ENCODE peak calls at places on chromosomes 1 and 21, in eight cellular contexts. One of them, this sample, is unnamed.

GRCh38 chr1:22830131-22830566 is 119.5 kb downstream of the EPHB2 start:
- DNase-seq in breast epithelium: no peak
- DNase-seq in ovary: no peak
- DNase-seq in H1: no peak
- DNase-seq in IMR-90: no peak
- DNase-seq in testis: no peak
- DNase-seq in esophagus muscularis mucosa: no peak
- DNase-seq in tibial nerve: no peak
- DNase-seq in this sample: peak; percentile 51

GRCh38 chr1:62052946-62053345 is 141.7 kb upstream of the L1TD1 start:
- DNase-seq in breast epithelium: no peak
- DNase-seq in ovary: no peak
- DNase-seq in H1: no peak
- DNase-seq in IMR-90: no peak
- DNase-seq in testis: no peak
- DNase-seq in esophagus muscularis mucosa: no peak
- DNase-seq in tibial nerve: no peak
- DNase-seq in this sample: no peak

GRCh38 chr1:112731451-112731850 is 16.3 kb upstream of the PPM1J start:
- DNase-seq in breast epithelium: no peak
- DNase-seq in ovary: no peak
- DNase-seq in H1: no peak
- DNase-seq in IMR-90: peak; percentile 26
- DNase-seq in testis: no peak
- DNase-seq in esophagus muscularis mucosa: no peak
- DNase-seq in tibial nerve: no peak
- DNase-seq in this sample: no peak

GRCh38 chr1:61171915-61172485 is 89.6 kb downstream of the NFIA start:
- DNase-seq in breast epithelium: no peak
- DNase-seq in ovary: no peak
- DNase-seq in H1: no peak
- DNase-seq in IMR-90: no peak
- DNase-seq in testis: no peak
- DNase-seq in esophagus muscularis mucosa: no peak
- DNase-seq in tibial nerve: no peak
- DNase-seq in this sample: no peak

GRCh38 chr1:234851450-234852438 is 241.8 kb upstream of the IRF2BP2 start:
- DNase-seq in breast epithelium: no peak
- DNase-seq in ovary: no peak
- DNase-seq in H1: no peak
- DNase-seq in IMR-90: peak; percentile 55
- DNase-seq in testis: no peak
- DNase-seq in esophagus muscularis mucosa: no peak
- DNase-seq in tibial nerve: no peak
- DNase-seq in this sample: no peak

GRCh38 chr1:143661418-143662120 is 310.2 kb downstream of the FAM72C start:
- DNase-seq in breast epithelium: no peak
- DNase-seq in ovary: no peak
- DNase-seq in H1: no peak
- DNase-seq in IMR-90: no peak
- DNase-seq in testis: no peak
- DNase-seq in esophagus muscularis mucosa: no peak
- DNase-seq in tibial nerve: no peak
- DNase-seq in this sample: no peak

GRCh38 chr1:162696286-162696862 is 64.1 kb downstream of the DDR2 start:
- DNase-seq in breast epithelium: peak; percentile 53
- DNase-seq in ovary: peak; percentile 92
- DNase-seq in H1: peak; percentile 67
- DNase-seq in IMR-90: peak; percentile 93
- DNase-seq in testis: peak; percentile 75
- DNase-seq in esophagus muscularis mucosa: no peak
- DNase-seq in tibial nerve: peak; percentile 64
- DNase-seq in this sample: no peak

GRCh38 chr1:85258536-85259117 is 835 bp downstream of the C1orf52 start:
- DNase-seq in breast epithelium: no peak
- DNase-seq in ovary: no peak
- DNase-seq in H1: no peak
- DNase-seq in IMR-90: no peak
- DNase-seq in testis: no peak
- DNase-seq in esophagus muscularis mucosa: no peak
- DNase-seq in tibial nerve: no peak
- DNase-seq in this sample: no peak

GRCh38 chr1:236389253-236389652 is 4.8 kb upstream of the EDARADD start:
- DNase-seq in breast epithelium: no peak
- DNase-seq in ovary: no peak
- DNase-seq in H1: peak; percentile 3
- DNase-seq in IMR-90: no peak
- DNase-seq in testis: no peak
- DNase-seq in esophagus muscularis mucosa: no peak
- DNase-seq in tibial nerve: no peak
- DNase-seq in this sample: no peak

GRCh38 chr1:78035121-78035520 is 10.6 kb upstream of the GIPC2 start:
- DNase-seq in breast epithelium: no peak
- DNase-seq in ovary: no peak
- DNase-seq in H1: no peak
- DNase-seq in IMR-90: peak; percentile 25
- DNase-seq in testis: no peak
- DNase-seq in esophagus muscularis mucosa: no peak
- DNase-seq in tibial nerve: no peak
- DNase-seq in this sample: no peak

GRCh38 chr1:228778946-228779345 is 43.7 kb downstream of the RHOU start:
- DNase-seq in breast epithelium: no peak
- DNase-seq in ovary: no peak
- DNase-seq in H1: no peak
- DNase-seq in IMR-90: no peak
- DNase-seq in testis: no peak
- DNase-seq in esophagus muscularis mucosa: no peak
- DNase-seq in tibial nerve: no peak
- DNase-seq in this sample: no peak

GRCh38 chr1:184163674-184164470 is 112.3 kb downstream of the TSEN15 start:
- DNase-seq in breast epithelium: no peak
- DNase-seq in ovary: no peak
- DNase-seq in H1: no peak
- DNase-seq in IMR-90: peak; percentile 89
- DNase-seq in testis: no peak
- DNase-seq in esophagus muscularis mucosa: peak; percentile 42
- DNase-seq in tibial nerve: no peak
- DNase-seq in this sample: no peak

GRCh38 chr21:35696644-35697043 is 363.7 kb downstream of the SETD4 start:
- DNase-seq in breast epithelium: no peak
- DNase-seq in ovary: no peak
- DNase-seq in H1: no peak
- DNase-seq in IMR-90: no peak
- DNase-seq in testis: no peak
- DNase-seq in esophagus muscularis mucosa: no peak
- DNase-seq in tibial nerve: no peak
- DNase-seq in this sample: no peak

GRCh38 chr1:221497051-221497450 is 244.8 kb downstream of the DUSP10 start:
- DNase-seq in breast epithelium: no peak
- DNase-seq in ovary: no peak
- DNase-seq in H1: no peak
- DNase-seq in IMR-90: no peak
- DNase-seq in testis: peak; percentile 25
- DNase-seq in esophagus muscularis mucosa: no peak
- DNase-seq in tibial nerve: no peak
- DNase-seq in this sample: no peak

GRCh38 chr1:10087210-10087609 is 54.5 kb downstream of the UBE4B start:
- DNase-seq in breast epithelium: no peak
- DNase-seq in ovary: no peak
- DNase-seq in H1: no peak
- DNase-seq in IMR-90: no peak
- DNase-seq in testis: no peak
- DNase-seq in esophagus muscularis mucosa: no peak
- DNase-seq in tibial nerve: no peak
- DNase-seq in this sample: no peak

GRCh38 chr21:26565105-26565504 is 8.0 kb downstream of the CYYR1 start:
- DNase-seq in breast epithelium: no peak
- DNase-seq in ovary: no peak
- DNase-seq in H1: no peak
- DNase-seq in IMR-90: no peak
- DNase-seq in testis: no peak
- DNase-seq in esophagus muscularis mucosa: no peak
- DNase-seq in tibial nerve: no peak
- DNase-seq in this sample: no peak

GRCh38 chr1:2210786-2211185 is 16.2 kb upstream of the FAAP20 start:
- DNase-seq in breast epithelium: no peak
- DNase-seq in ovary: peak; percentile 21
- DNase-seq in H1: peak; percentile 55
- DNase-seq in IMR-90: no peak
- DNase-seq in testis: no peak
- DNase-seq in esophagus muscularis mucosa: no peak
- DNase-seq in tibial nerve: no peak
- DNase-seq in this sample: peak; percentile 78

GRCh38 chr1:187038789-187039188 is 210.0 kb downstream of the PLA2G4A start:
- DNase-seq in breast epithelium: no peak
- DNase-seq in ovary: no peak
- DNase-seq in H1: no peak
- DNase-seq in IMR-90: peak; percentile 61
- DNase-seq in testis: no peak
- DNase-seq in esophagus muscularis mucosa: no peak
- DNase-seq in tibial nerve: no peak
- DNase-seq in this sample: no peak

GRCh38 chr1:66840929-66841328 is 39.9 kb upstream of the INSL5 start:
- DNase-seq in breast epithelium: no peak
- DNase-seq in ovary: no peak
- DNase-seq in H1: no peak
- DNase-seq in IMR-90: no peak
- DNase-seq in testis: no peak
- DNase-seq in esophagus muscularis mucosa: no peak
- DNase-seq in tibial nerve: no peak
- DNase-seq in this sample: no peak

GRCh38 chr1:243325305-243325890 is 69.6 kb downstream of the SDCCAG8 start:
- DNase-seq in breast epithelium: no peak
- DNase-seq in ovary: no peak
- DNase-seq in H1: no peak
- DNase-seq in IMR-90: peak; percentile 82
- DNase-seq in testis: no peak
- DNase-seq in esophagus muscularis mucosa: no peak
- DNase-seq in tibial nerve: peak; percentile 75
- DNase-seq in this sample: no peak

GRCh38 chr1:91402023-91402422 is 2.6 kb downstream of the HFM1 start:
- DNase-seq in breast epithelium: no peak
- DNase-seq in ovary: no peak
- DNase-seq in H1: no peak
- DNase-seq in IMR-90: peak; percentile 20
- DNase-seq in testis: no peak
- DNase-seq in esophagus muscularis mucosa: no peak
- DNase-seq in tibial nerve: no peak
- DNase-seq in this sample: no peak

GRCh38 chr1:91400133-91400725 is 4.4 kb downstream of the HFM1 start:
- DNase-seq in breast epithelium: no peak
- DNase-seq in ovary: no peak
- DNase-seq in H1: no peak
- DNase-seq in IMR-90: no peak
- DNase-seq in testis: no peak
- DNase-seq in esophagus muscularis mucosa: no peak
- DNase-seq in tibial nerve: no peak
- DNase-seq in this sample: no peak

GRCh38 chr1:91406773-91407389 is 2.2 kb upstream of the HFM1 start:
- DNase-seq in breast epithelium: no peak
- DNase-seq in ovary: no peak
- DNase-seq in H1: no peak
- DNase-seq in IMR-90: no peak
- DNase-seq in testis: no peak
- DNase-seq in esophagus muscularis mucosa: no peak
- DNase-seq in tibial nerve: no peak
- DNase-seq in this sample: no peak

GRCh38 chr1:91404151-91405012 is at the start of gene HFM1:
- DNase-seq in breast epithelium: peak; percentile 46
- DNase-seq in ovary: peak; percentile 85
- DNase-seq in H1: peak; percentile 88
- DNase-seq in IMR-90: peak; percentile 69
- DNase-seq in testis: peak; percentile 93
- DNase-seq in esophagus muscularis mucosa: no peak
- DNase-seq in tibial nerve: peak; percentile 37
- DNase-seq in this sample: peak; percentile 88
- TF ChIP-seq POLR2A in breast epithelium: no peak
- TF ChIP-seq POLR2A in ovary: peak; percentile 41
- TF ChIP-seq POLR2A in H1: peak; percentile 92
- TF ChIP-seq POLR2A in IMR-90: no peak
- TF ChIP-seq POLR2A in testis: no peak
- TF ChIP-seq POLR2A in esophagus muscularis mucosa: no peak
- TF ChIP-seq POLR2A in tibial nerve: no peak
- TF ChIP-seq POLR2A in this sample: peak; percentile 17

DNA sequence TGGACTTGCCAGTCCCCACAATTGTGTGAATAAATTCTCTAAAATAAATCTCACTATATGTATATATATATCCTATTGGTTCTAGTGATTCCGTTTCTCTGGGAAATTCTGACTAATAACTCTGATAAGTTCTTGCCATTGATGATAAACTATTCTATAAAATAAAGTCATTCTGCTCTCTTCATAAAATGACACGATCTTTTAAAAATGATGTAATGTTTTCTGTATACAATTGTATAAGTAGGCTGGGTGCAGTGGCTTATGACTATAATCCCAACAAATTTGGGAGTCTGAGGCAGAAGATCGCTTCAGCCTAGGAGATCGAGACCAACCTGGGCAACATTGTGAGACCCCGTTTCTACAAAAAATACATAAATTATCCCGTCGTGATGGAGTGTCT is 541.0 kb upstream of the ADGRL4 start:
- DNase-seq in breast epithelium: no peak
- DNase-seq in ovary: no peak
- DNase-seq in H1: no peak
- DNase-seq in IMR-90: no peak
- DNase-seq in testis: no peak
- DNase-seq in esophagus muscularis mucosa: no peak
- DNase-seq in tibial nerve: no peak
- DNase-seq in this sample: no peak
- H3K4me1 ChIP-seq in breast epithelium: no peaks in the 10 kb centered on the region
- H3K4me1 ChIP-seq in ovary: no peaks in the 10 kb centered on the region
- H3K4me1 ChIP-seq in H1: no peaks in the 10 kb centered on the region
- H3K4me1 ChIP-seq in IMR-90: no peaks in the 10 kb centered on the region
- H3K4me1 ChIP-seq in testis: no peaks in the 10 kb centered on the region
- H3K4me1 ChIP-seq in esophagus muscularis mucosa: no peaks in the 10 kb centered on the region
- H3K4me1 ChIP-seq in tibial nerve: no peaks in the 10 kb centered on the region
- H3K4me1 ChIP-seq in this sample: no peaks in the 10 kb centered on the region

DNA sequence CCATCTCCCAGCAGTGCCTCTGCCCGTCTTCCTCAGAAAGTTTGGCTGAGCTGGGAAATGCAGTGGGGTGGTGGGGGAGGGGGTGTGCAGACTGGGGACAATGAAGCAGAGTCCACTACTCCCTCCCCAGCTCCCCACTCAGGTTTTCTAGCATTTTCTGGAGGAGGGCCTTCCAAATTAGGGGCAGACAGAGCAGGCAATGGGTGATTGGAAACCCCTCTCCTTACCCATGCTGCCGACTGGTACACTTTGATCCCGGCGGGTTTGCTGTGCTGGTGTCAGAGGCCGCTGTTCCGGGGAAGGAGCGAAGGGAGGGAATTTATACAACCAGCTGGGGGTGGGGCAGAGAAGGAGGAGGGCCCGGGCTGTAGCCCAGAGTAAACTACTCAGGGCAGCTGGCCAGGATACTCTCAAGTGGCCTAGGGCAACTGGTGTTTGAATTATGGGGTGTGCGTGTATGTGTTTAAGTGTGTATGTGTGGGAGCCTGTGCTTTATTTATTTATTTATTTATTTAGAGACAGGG is at the start of gene SELENBP1:
- DNase-seq in breast epithelium: peak; percentile 68
- DNase-seq in ovary: peak; percentile 91
- DNase-seq in H1: peak; percentile 76
- DNase-seq in IMR-90: peak; percentile 71
- DNase-seq in testis: peak; percentile 84
- DNase-seq in esophagus muscularis mucosa: no peak
- DNase-seq in tibial nerve: peak; percentile 86
- DNase-seq in this sample: peak; percentile 80
- H3K4me3 ChIP-seq in breast epithelium: peak within 1 kb of the TSS; percentile 61
- H3K4me3 ChIP-seq in ovary: peak within 1 kb of the TSS; percentile 25
- H3K4me3 ChIP-seq in H1: peak within 1 kb of the TSS; percentile 25
- H3K4me3 ChIP-seq in IMR-90: peak within 1 kb of the TSS; percentile 50
- H3K4me3 ChIP-seq in testis: peak within 1 kb of the TSS; percentile 6
- H3K4me3 ChIP-seq in esophagus muscularis mucosa: peak within 1 kb of the TSS; percentile 57
- H3K4me3 ChIP-seq in tibial nerve: peak within 1 kb of the TSS; percentile 17
- H3K4me3 ChIP-seq in this sample: peak within 1 kb of the TSS; percentile 43

GRCh38 chr1:39391741-39392679 is 99.4 kb upstream of the BMP8A start:
- DNase-seq in breast epithelium: peak; percentile 34
- DNase-seq in ovary: peak; percentile 40
- DNase-seq in H1: no peak
- DNase-seq in IMR-90: peak; percentile 90
- DNase-seq in testis: peak; percentile 44
- DNase-seq in esophagus muscularis mucosa: no peak
- DNase-seq in tibial nerve: peak; percentile 37
- DNase-seq in this sample: no peak
- TF ChIP-seq POLR2A in breast epithelium: no peak
- TF ChIP-seq POLR2A in ovary: no peak
- TF ChIP-seq POLR2A in H1: no peak
- TF ChIP-seq POLR2A in IMR-90: no peak
- TF ChIP-seq POLR2A in testis: no peak
- TF ChIP-seq POLR2A in esophagus muscularis mucosa: no peak
- TF ChIP-seq POLR2A in tibial nerve: no peak
- TF ChIP-seq POLR2A in this sample: no peak

This sample was measured in spleen.